ENCODE peak calls at places on chromosomes 4 and X, in nine cellular contexts. P is K562, G is breast epithelium, K is sigmoid colon, F is HCT116, R is GM23338, M is HL-60, L is suprapubic skin, Q is transverse colon. D is an unnamed sample.

GRCh38 chr4:173009129-173009823 is 159.3 kb upstream of the GALNT7 start:
- DNase-seq in P (no peak), G (no peak), K (no peak), F (no peak), R (no peak), M (no peak), L (no peak), Q (no peak), D (no peak)

GRCh38 chr4:85798011-85798770 is 323.2 kb downstream of the ARHGAP24 start:
- DNase-seq in P (no peak), G (no peak), K (no peak), F (no peak), R (no peak), M (peak), L (no peak), Q (no peak), D (no peak)

GRCh38 chr4:110197421-110198398 is 705 bp downstream of the ELOVL6 start:
- DNase-seq in P (peak), G (no peak), K (peak), F (no peak), R (peak), M (no peak), L (peak), Q (peak), D (no peak)

GRCh38 chr4:108783666-108784463 is 21.0 kb upstream of the ETNPPL start:
- DNase-seq in P (no peak), G (no peak), K (no peak), F (peak), R (no peak), M (no peak), L (no peak), Q (no peak), D (no peak)

GRCh38 chr4:99473131-99473530 is 37.7 kb upstream of the C4orf17 start:
- DNase-seq in P (no peak), G (no peak), K (no peak), F (no peak), R (no peak), M (no peak), L (no peak), Q (no peak), D (no peak)

GRCh38 chrX:30887721-30888120 is 1.3 kb downstream of the TAB3 start:
- DNase-seq in P (no peak), G (no peak), K (no peak), F (no peak), R (no peak), M (no peak), L (no peak), Q (no peak), D (no peak)

GRCh38 chr4:524196-524595 is 25.2 kb downstream of the PIGG start:
- DNase-seq in P (no peak), G (no peak), K (no peak), F (no peak), R (no peak), M (no peak), L (no peak), Q (no peak), D (no peak)

GRCh38 chr4:113574636-113575103 is 186.9 kb downstream of the CAMK2D start:
- DNase-seq in P (no peak), G (no peak), K (no peak), F (no peak), R (no peak), M (no peak), L (no peak), Q (no peak), D (no peak)

GRCh38 chr4:8547108-8547911 is 32.9 kb upstream of the GPR78 start:
- DNase-seq in P (peak), G (no peak), K (no peak), F (peak), R (peak), M (no peak), L (peak), Q (no peak), D (no peak)

GRCh38 chr4:82528868-82529267 is 32.9 kb downstream of the TMEM150C start:
- DNase-seq in P (no peak), G (no peak), K (no peak), F (no peak), R (peak), M (no peak), L (no peak), Q (no peak), D (no peak)

GRCh38 chrX:132331000-132331399 is 111.8 kb upstream of the RAP2C start:
- DNase-seq in P (no peak), G (no peak), K (no peak), F (no peak), R (no peak), M (no peak), L (no peak), Q (no peak), D (no peak)

GRCh38 chrX:68757331-68757730 is 71.5 kb upstream of the EFNB1 start:
- DNase-seq in P (no peak), G (no peak), K (no peak), F (no peak), R (no peak), M (no peak), L (no peak), Q (no peak), D (no peak)

GRCh38 chr4:80112236-80112635 is 39.2 kb upstream of the ANTXR2 start:
- DNase-seq in P (no peak), G (no peak), K (peak), F (no peak), R (no peak), M (no peak), L (peak), Q (no peak), D (no peak)

GRCh38 chr4:41122775-41123174 is 91.6 kb downstream of the APBB2 start:
- DNase-seq in P (no peak), G (no peak), K (no peak), F (no peak), R (peak), M (no peak), L (no peak), Q (no peak), D (no peak)

GRCh38 chr4:118745357-118745756 is 60.2 kb downstream of the METTL14 start:
- DNase-seq in P (no peak), G (no peak), K (no peak), F (no peak), R (no peak), M (no peak), L (no peak), Q (no peak), D (no peak)

GRCh38 chr4:58301384-58301783 is 1191.2 kb upstream of the IGFBP7 start:
- DNase-seq in P (no peak), G (no peak), K (no peak), F (no peak), R (peak), M (no peak), L (no peak), Q (no peak), D (no peak)

GRCh38 chrX:142999209-142999720 is 26.5 kb upstream of the SPANXN4 start:
- DNase-seq in P (no peak), G (no peak), K (no peak), F (no peak), R (no peak), M (no peak), L (no peak), Q (no peak), D (no peak)

GRCh38 chrX:120769576-120770341 is 105.9 kb downstream of the CT47B1 start:
- DNase-seq in P (no peak), G (no peak), K (no peak), F (peak), R (peak), M (peak), L (no peak), Q (no peak), D (no peak)

GRCh38 chr4:76582074-76582816 is 147.2 kb downstream of the SHROOM3 start:
- DNase-seq in P (no peak), G (no peak), K (no peak), F (no peak), R (no peak), M (no peak), L (no peak), Q (no peak), D (no peak)

GRCh38 chrX:119726900-119727555 is 31.4 kb upstream of the SOWAHD start:
- DNase-seq in P (no peak), G (no peak), K (no peak), F (no peak), R (no peak), M (peak), L (no peak), Q (no peak), D (no peak)

GRCh38 chrX:21374994-21375794 is 976 bp downstream of the CNKSR2 start:
- DNase-seq in P (no peak), G (no peak), K (no peak), F (no peak), R (peak), M (no peak), L (no peak), Q (no peak), D (no peak)

GRCh38 chr4:140645614-140646412 is 77.1 kb upstream of the UCP1 start:
- DNase-seq in P (no peak), G (no peak), K (no peak), F (no peak), R (no peak), M (no peak), L (no peak), Q (no peak), D (no peak)

GRCh38 chr4:152038238-152038637 is 277.4 kb upstream of the GATB start:
- DNase-seq in P (no peak), G (no peak), K (no peak), F (no peak), R (no peak), M (no peak), L (no peak), Q (no peak), D (no peak)

GRCh38 chr4:575281-576141 is 584 bp downstream of the TMEM271 start:
- DNase-seq in P (no peak), G (no peak), K (no peak), F (no peak), R (peak), M (no peak), L (no peak), Q (no peak), D (no peak)

GRCh38 chr4:79852305-79852730 is 220.7 kb downstream of the ANTXR2 start:
- DNase-seq in P (peak), G (no peak), K (no peak), F (peak), R (peak), M (no peak), L (no peak), Q (peak), D (no peak)

GRCh38 chr4:74389494-74389893 is 24.5 kb downstream of the EREG start:
- DNase-seq in P (no peak), G (no peak), K (no peak), F (no peak), R (no peak), M (no peak), L (no peak), Q (no peak), D (no peak)

GRCh38 chr4:166078956-166079355 is 205.9 kb downstream of the TLL1 start:
- DNase-seq in P (no peak), G (no peak), K (no peak), F (no peak), R (peak), M (no peak), L (no peak), Q (no peak), D (no peak)

GRCh38 chr4:41477200-41477910 is 60.6 kb upstream of the LIMCH1 start:
- DNase-seq in P (no peak), G (no peak), K (no peak), F (no peak), R (no peak), M (no peak), L (no peak), Q (no peak), D (no peak)

GRCh38 chr4:182680196-182680771 is 236.9 kb downstream of the DCTD start:
- DNase-seq in P (no peak), G (no peak), K (peak), F (no peak), R (no peak), M (no peak), L (no peak), Q (no peak), D (no peak)

GRCh38 chrX:19709812-19710518 is 177.4 kb downstream of the SH3KBP1 start:
- DNase-seq in P (no peak), G (no peak), K (no peak), F (peak), R (no peak), M (no peak), L (no peak), Q (no peak), D (no peak)

GRCh38 chrX:49878834-49879655 is at the start of gene USP27X:
- DNase-seq in P (peak), G (peak), K (peak), F (peak), R (peak), M (peak), L (peak), Q (peak), D (peak)

GRCh38 chrX:1440506-1440905 is 12.2 kb downstream of the ASMTL start:
- DNase-seq in P (no peak), G (no peak), K (peak), F (no peak), R (no peak), M (no peak), L (peak), Q (no peak), D (no peak)

GRCh38 chr4:1241936-1242505 is 6.9 kb downstream of the CTBP1 start:
- DNase-seq in P (no peak), G (no peak), K (peak), F (no peak), R (no peak), M (no peak), L (peak), Q (peak), D (no peak)

GRCh38 chrX:1496076-1496475 is 40.9 kb downstream of the P2RY8 start:
- DNase-seq in P (no peak), G (no peak), K (no peak), F (no peak), R (no peak), M (no peak), L (no peak), Q (no peak), D (no peak)

GRCh38 chr4:154604696-154605200 is 7.7 kb downstream of the FGG start:
- DNase-seq in P (no peak), G (no peak), K (no peak), F (no peak), R (no peak), M (no peak), L (no peak), Q (no peak), D (no peak)

GRCh38 chr4:3372933-3373465 is 68.8 kb upstream of the HGFAC start:
- DNase-seq in P (no peak), G (no peak), K (peak), F (no peak), R (no peak), M (peak), L (no peak), Q (peak), D (peak)

GRCh38 chr4:146442801-146443200 is 78.9 kb downstream of the SLC10A7 start:
- DNase-seq in P (no peak), G (no peak), K (no peak), F (no peak), R (no peak), M (no peak), L (no peak), Q (no peak), D (no peak)

GRCh38 chrX:134513091-134513490 is 53.1 kb downstream of the HPRT1 start:
- DNase-seq in P (no peak), G (no peak), K (no peak), F (no peak), R (no peak), M (no peak), L (no peak), Q (no peak), D (no peak)

GRCh38 chr4:124104628-124105027 is 607.9 kb downstream of the ANKRD50 start:
- DNase-seq in P (no peak), G (no peak), K (no peak), F (no peak), R (no peak), M (no peak), L (no peak), Q (no peak), D (no peak)

GRCh38 chrX:55489315-55490009 is at the start of gene USP51:
- DNase-seq in P (peak), G (peak), K (peak), F (no peak), R (peak), M (no peak), L (peak), Q (peak), D (peak)

GRCh38 chrX:55490121-55490520 is 473 bp upstream of the USP51 start:
- DNase-seq in P (no peak), G (no peak), K (no peak), F (no peak), R (no peak), M (no peak), L (no peak), Q (no peak), D (no peak)

GRCh38 chrX:55488268-55488558 is 1.4 kb downstream of the USP51 start:
- DNase-seq in P (no peak), G (no peak), K (no peak), F (no peak), R (peak), M (no peak), L (no peak), Q (no peak), D (no peak)

GRCh38 chrX:55487143-55487542 is 2.5 kb downstream of the USP51 start:
- DNase-seq in P (no peak), G (no peak), K (no peak), F (no peak), R (no peak), M (no peak), L (no peak), Q (no peak), D (no peak)

GRCh38 chrX:55488559-55489314 is 911 bp downstream of the USP51 start:
- DNase-seq in P (peak), G (peak), K (peak), F (no peak), R (peak), M (peak), L (peak), Q (peak), D (peak)
- TF ChIP-seq POLR2AphosphoS5 in P (no peak), G (no peak), K (peak), F (no peak), R (peak), M (no peak), L (no peak), Q (no peak), D (peak)

GRCh38 chrX:96591418-96591817 is 93.2 kb upstream of the DIAPH2 start:
- DNase-seq in P (no peak), G (no peak), K (no peak), F (no peak), R (no peak), M (peak), L (no peak), Q (no peak), D (no peak)

GRCh38 chrX:96590403-96590802 is 94.2 kb upstream of the DIAPH2 start:
- DNase-seq in P (no peak), G (no peak), K (no peak), F (no peak), R (no peak), M (no peak), L (no peak), Q (no peak), D (no peak)
- TF ChIP-seq POLR2AphosphoS5 in P (no peak), G (no peak), K (no peak), F (no peak), R (no peak), M (no peak), L (no peak), Q (no peak), D (no peak)

GRCh38 chr4:25504932-25505636 is 128.0 kb downstream of the ANAPC4 start:
- DNase-seq in P (no peak), G (no peak), K (no peak), F (no peak), R (no peak), M (no peak), L (no peak), Q (no peak), D (no peak)
- TF ChIP-seq POLR2AphosphoS5 in P (no peak), G (no peak), K (no peak), F (no peak), R (no peak), M (no peak), L (no peak), Q (no peak), D (no peak)

GRCh38 chr4:94525993-94526740 is 74.4 kb downstream of the PDLIM5 start:
- DNase-seq in P (no peak), G (no peak), K (no peak), F (no peak), R (no peak), M (no peak), L (no peak), Q (no peak), D (no peak)
- TF ChIP-seq POLR2AphosphoS5 in P (no peak), G (no peak), K (peak), F (no peak), R (no peak), M (no peak), L (no peak), Q (no peak), D (no peak)

DNA sequence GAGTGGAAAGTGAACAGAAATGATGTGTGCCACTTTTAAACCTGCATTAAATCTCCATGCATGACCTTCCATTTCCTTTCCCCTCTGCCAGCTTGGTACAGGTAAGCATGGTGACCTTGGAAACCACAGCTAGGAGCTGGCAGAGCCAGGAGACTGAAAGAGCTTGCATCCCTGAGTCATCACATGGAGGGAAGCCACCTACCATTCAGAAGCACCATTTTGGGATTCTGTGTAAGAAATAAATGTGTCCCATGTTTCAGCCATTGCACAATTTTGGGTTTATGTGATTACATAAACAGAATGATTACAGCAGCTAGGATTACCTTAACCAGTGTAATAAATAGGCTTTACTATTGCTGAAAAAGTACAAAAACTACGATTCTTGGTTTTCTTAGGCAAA is 17.3 kb upstream of the CCDC149 start:
- DNase-seq in P (no peak), G (no peak), K (no peak), F (no peak), R (no peak), M (peak), L (no peak), Q (no peak), D (no peak)
- TF ChIP-seq POLR2AphosphoS5 in P (no peak), G (no peak), K (no peak), F (no peak), R (no peak), M (no peak), L (no peak), Q (no peak), D (no peak)

DNA sequence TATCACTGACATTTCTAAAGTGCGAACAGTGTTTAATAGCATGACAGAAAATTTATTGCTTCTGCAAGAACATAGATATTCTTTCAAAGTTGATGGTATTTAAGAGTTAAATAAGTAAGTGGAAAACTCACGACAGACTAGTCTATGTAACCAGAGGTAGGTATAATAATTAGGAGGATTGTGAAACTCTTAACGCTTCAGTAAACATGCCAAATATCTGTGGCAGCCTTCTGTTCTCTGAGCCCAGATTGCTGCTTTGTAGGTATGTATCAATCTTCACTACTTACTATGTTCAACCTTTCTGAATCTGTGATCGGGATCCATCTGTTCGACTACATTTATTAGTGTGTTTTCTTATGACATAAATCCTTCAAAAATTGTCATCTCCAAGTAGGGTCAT is 53.6 kb upstream of the SPANXB1 start:
- DNase-seq in P (no peak), G (no peak), K (no peak), F (no peak), R (no peak), M (no peak), L (no peak), Q (no peak), D (no peak)
- TF ChIP-seq POLR2AphosphoS5 in P (no peak), G (no peak), K (no peak), F (no peak), R (no peak), M (no peak), L (no peak), Q (no peak), D (no peak)

DNA sequence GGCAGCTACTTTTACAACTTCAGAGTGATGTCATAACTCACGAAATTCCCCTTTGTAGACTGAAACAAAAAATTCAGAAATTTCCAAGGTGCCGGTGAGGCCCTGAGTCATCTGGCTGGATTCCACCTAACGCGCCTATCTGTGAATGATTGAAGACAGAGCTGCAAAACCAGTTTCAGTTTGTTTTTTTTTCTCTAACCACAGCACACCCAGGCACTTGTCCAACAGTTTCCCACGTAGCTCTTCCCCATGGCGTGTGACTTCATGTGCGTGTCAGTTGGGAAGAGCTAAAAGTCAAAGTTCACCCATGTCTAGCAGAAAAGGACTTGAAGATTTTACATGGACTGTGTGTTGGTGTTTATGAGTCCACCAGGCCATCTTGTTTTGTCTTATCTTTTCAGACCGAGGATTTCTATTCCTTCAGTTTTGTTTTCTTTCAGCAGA is 16.3 kb downstream of the TCEANC start:
- DNase-seq in P (peak), G (peak), K (peak), F (peak), R (no peak), M (peak), L (peak), Q (peak), D (peak)
- TF ChIP-seq POLR2AphosphoS5 in P (no peak), G (peak), K (peak), F (peak), R (no peak), M (no peak), L (peak), Q (peak), D (peak)

GRCh38 chr4:157804169-157804543 is 368.7 kb downstream of the GASK1B start:
- DNase-seq in P (no peak), G (no peak), K (no peak), F (no peak), R (no peak), M (no peak), L (no peak), Q (no peak), D (no peak)
- TF ChIP-seq POLR2AphosphoS5 in P (no peak), G (no peak), K (no peak), F (no peak), R (no peak), M (no peak), L (no peak), Q (no peak), D (no peak)